ENCODE peak calls at places on chromosomes 12 and 14, in nine cellular contexts. One of them, this sample, is unnamed.

GRCh38 chr12:46217686-46218508 is 50.9 kb downstream of the SLC38A1 start:
- DNase-seq in stimulated activated CD8-positive, alpha-beta memory T cell treated with anti-CD3 and anti-CD28 coated beads, Interleukin-7, amount 100 ng/mL, for 1 hour: no peak
- DNase-seq in lower leg skin: peak
- DNase-seq in NCI-H1105: no peak
- DNase-seq in left colon: peak
- DNase-seq in spleen: no peak
- DNase-seq in stimulated activated CD4-positive, alpha-beta T cell treated with anti-CD3 and anti-CD28 coated beads, Interleukin-1b, Interleukin-23, amount 100 ng/mL, for 1 hour: no peak
- DNase-seq in keratinocyte: no peak
- DNase-seq in NCI-H1436: no peak
- DNase-seq in this sample: peak

GRCh38 chr14:54742492-54743350 is 159.9 kb downstream of the GCH1 start:
- DNase-seq in stimulated activated CD8-positive, alpha-beta memory T cell treated with anti-CD3 and anti-CD28 coated beads, Interleukin-7, amount 100 ng/mL, for 1 hour: no peak
- DNase-seq in keratinocyte: no peak
- DNase-seq in lower leg skin: no peak
- DNase-seq in stimulated activated CD4-positive, alpha-beta T cell treated with anti-CD3 and anti-CD28 coated beads, Interleukin-1b, Interleukin-23, amount 100 ng/mL, for 1 hour: no peak
- DNase-seq in NCI-H1105: no peak
- DNase-seq in left colon: no peak
- DNase-seq in NCI-H1436: no peak
- DNase-seq in spleen: no peak
- DNase-seq in this sample: no peak

GRCh38 chr14:99541677-99542470 is 60.7 kb downstream of the CCNK start:
- DNase-seq in left colon: no peak
- DNase-seq in NCI-H1436: no peak
- DNase-seq in keratinocyte: no peak
- DNase-seq in stimulated activated CD4-positive, alpha-beta T cell treated with anti-CD3 and anti-CD28 coated beads, Interleukin-1b, Interleukin-23, amount 100 ng/mL, for 1 hour: no peak
- DNase-seq in lower leg skin: no peak
- DNase-seq in spleen: no peak
- DNase-seq in NCI-H1105: no peak
- DNase-seq in stimulated activated CD8-positive, alpha-beta memory T cell treated with anti-CD3 and anti-CD28 coated beads, Interleukin-7, amount 100 ng/mL, for 1 hour: no peak
- DNase-seq in this sample: no peak

GRCh38 chr12:123900898-123901376 is 71.7 kb downstream of the CCDC92 start:
- DNase-seq in keratinocyte: no peak
- DNase-seq in NCI-H1105: no peak
- DNase-seq in stimulated activated CD4-positive, alpha-beta T cell treated with anti-CD3 and anti-CD28 coated beads, Interleukin-1b, Interleukin-23, amount 100 ng/mL, for 1 hour: no peak
- DNase-seq in spleen: no peak
- DNase-seq in NCI-H1436: peak
- DNase-seq in lower leg skin: no peak
- DNase-seq in left colon: no peak
- DNase-seq in stimulated activated CD8-positive, alpha-beta memory T cell treated with anti-CD3 and anti-CD28 coated beads, Interleukin-7, amount 100 ng/mL, for 1 hour: no peak
- DNase-seq in this sample: no peak

GRCh38 chr12:56220611-56221232 is 1.0 kb downstream of the RNF41 start:
- DNase-seq in spleen: no peak
- DNase-seq in lower leg skin: no peak
- DNase-seq in stimulated activated CD8-positive, alpha-beta memory T cell treated with anti-CD3 and anti-CD28 coated beads, Interleukin-7, amount 100 ng/mL, for 1 hour: no peak
- DNase-seq in stimulated activated CD4-positive, alpha-beta T cell treated with anti-CD3 and anti-CD28 coated beads, Interleukin-1b, Interleukin-23, amount 100 ng/mL, for 1 hour: no peak
- DNase-seq in NCI-H1105: no peak
- DNase-seq in NCI-H1436: no peak
- DNase-seq in keratinocyte: no peak
- DNase-seq in left colon: no peak
- DNase-seq in this sample: no peak

GRCh38 chr12:48235796-48236333 is 32.8 kb upstream of the OR10AD1 start:
- DNase-seq in stimulated activated CD8-positive, alpha-beta memory T cell treated with anti-CD3 and anti-CD28 coated beads, Interleukin-7, amount 100 ng/mL, for 1 hour: no peak
- DNase-seq in spleen: no peak
- DNase-seq in lower leg skin: no peak
- DNase-seq in keratinocyte: no peak
- DNase-seq in stimulated activated CD4-positive, alpha-beta T cell treated with anti-CD3 and anti-CD28 coated beads, Interleukin-1b, Interleukin-23, amount 100 ng/mL, for 1 hour: no peak
- DNase-seq in NCI-H1105: no peak
- DNase-seq in left colon: no peak
- DNase-seq in NCI-H1436: no peak
- DNase-seq in this sample: no peak

GRCh38 chr12:102564026-102564425 is 83.7 kb upstream of the IGF1 start:
- DNase-seq in spleen: no peak
- DNase-seq in lower leg skin: no peak
- DNase-seq in left colon: no peak
- DNase-seq in keratinocyte: no peak
- DNase-seq in NCI-H1105: no peak
- DNase-seq in NCI-H1436: no peak
- DNase-seq in stimulated activated CD8-positive, alpha-beta memory T cell treated with anti-CD3 and anti-CD28 coated beads, Interleukin-7, amount 100 ng/mL, for 1 hour: no peak
- DNase-seq in stimulated activated CD4-positive, alpha-beta T cell treated with anti-CD3 and anti-CD28 coated beads, Interleukin-1b, Interleukin-23, amount 100 ng/mL, for 1 hour: no peak
- DNase-seq in this sample: no peak

GRCh38 chr14:102916347-102917055 is 6.0 kb upstream of the AMN start:
- DNase-seq in NCI-H1105: no peak
- DNase-seq in keratinocyte: no peak
- DNase-seq in stimulated activated CD4-positive, alpha-beta T cell treated with anti-CD3 and anti-CD28 coated beads, Interleukin-1b, Interleukin-23, amount 100 ng/mL, for 1 hour: no peak
- DNase-seq in left colon: no peak
- DNase-seq in NCI-H1436: no peak
- DNase-seq in stimulated activated CD8-positive, alpha-beta memory T cell treated with anti-CD3 and anti-CD28 coated beads, Interleukin-7, amount 100 ng/mL, for 1 hour: no peak
- DNase-seq in spleen: no peak
- DNase-seq in lower leg skin: no peak
- DNase-seq in this sample: no peak

GRCh38 chr12:119444462-119445044 is 110.0 kb downstream of the CCDC60 start:
- DNase-seq in NCI-H1436: peak
- DNase-seq in spleen: no peak
- DNase-seq in stimulated activated CD8-positive, alpha-beta memory T cell treated with anti-CD3 and anti-CD28 coated beads, Interleukin-7, amount 100 ng/mL, for 1 hour: peak
- DNase-seq in left colon: no peak
- DNase-seq in lower leg skin: peak
- DNase-seq in keratinocyte: no peak
- DNase-seq in NCI-H1105: peak
- DNase-seq in stimulated activated CD4-positive, alpha-beta T cell treated with anti-CD3 and anti-CD28 coated beads, Interleukin-1b, Interleukin-23, amount 100 ng/mL, for 1 hour: no peak
- DNase-seq in this sample: peak

GRCh38 chr14:22494486-22495135 is 94.4 kb downstream of the DAD1 start:
- DNase-seq in keratinocyte: no peak
- DNase-seq in NCI-H1105: no peak
- DNase-seq in spleen: no peak
- DNase-seq in lower leg skin: no peak
- DNase-seq in NCI-H1436: no peak
- DNase-seq in stimulated activated CD8-positive, alpha-beta memory T cell treated with anti-CD3 and anti-CD28 coated beads, Interleukin-7, amount 100 ng/mL, for 1 hour: no peak
- DNase-seq in stimulated activated CD4-positive, alpha-beta T cell treated with anti-CD3 and anti-CD28 coated beads, Interleukin-1b, Interleukin-23, amount 100 ng/mL, for 1 hour: no peak
- DNase-seq in left colon: no peak
- DNase-seq in this sample: no peak

GRCh38 chr14:74140374-74140850 is 55.7 kb downstream of the LIN52 start:
- DNase-seq in lower leg skin: peak
- DNase-seq in NCI-H1105: peak
- DNase-seq in NCI-H1436: peak
- DNase-seq in stimulated activated CD8-positive, alpha-beta memory T cell treated with anti-CD3 and anti-CD28 coated beads, Interleukin-7, amount 100 ng/mL, for 1 hour: no peak
- DNase-seq in spleen: peak
- DNase-seq in keratinocyte: no peak
- DNase-seq in left colon: peak
- DNase-seq in stimulated activated CD4-positive, alpha-beta T cell treated with anti-CD3 and anti-CD28 coated beads, Interleukin-1b, Interleukin-23, amount 100 ng/mL, for 1 hour: no peak
- DNase-seq in this sample: no peak

GRCh38 chr12:105057174-105057573 is 27.1 kb downstream of the ALDH1L2 start:
- DNase-seq in stimulated activated CD8-positive, alpha-beta memory T cell treated with anti-CD3 and anti-CD28 coated beads, Interleukin-7, amount 100 ng/mL, for 1 hour: no peak
- DNase-seq in NCI-H1105: no peak
- DNase-seq in left colon: no peak
- DNase-seq in keratinocyte: no peak
- DNase-seq in lower leg skin: no peak
- DNase-seq in NCI-H1436: no peak
- DNase-seq in stimulated activated CD4-positive, alpha-beta T cell treated with anti-CD3 and anti-CD28 coated beads, Interleukin-1b, Interleukin-23, amount 100 ng/mL, for 1 hour: no peak
- DNase-seq in spleen: no peak
- DNase-seq in this sample: no peak

GRCh38 chr12:57816001-57816854 is 2.3 kb downstream of the AVIL start:
- DNase-seq in stimulated activated CD4-positive, alpha-beta T cell treated with anti-CD3 and anti-CD28 coated beads, Interleukin-1b, Interleukin-23, amount 100 ng/mL, for 1 hour: no peak
- DNase-seq in NCI-H1105: no peak
- DNase-seq in lower leg skin: no peak
- DNase-seq in keratinocyte: no peak
- DNase-seq in left colon: no peak
- DNase-seq in spleen: peak
- DNase-seq in stimulated activated CD8-positive, alpha-beta memory T cell treated with anti-CD3 and anti-CD28 coated beads, Interleukin-7, amount 100 ng/mL, for 1 hour: no peak
- DNase-seq in NCI-H1436: no peak
- DNase-seq in this sample: no peak

GRCh38 chr12:1946311-1946710 is 27.9 kb upstream of the CACNA2D4 start:
- DNase-seq in stimulated activated CD8-positive, alpha-beta memory T cell treated with anti-CD3 and anti-CD28 coated beads, Interleukin-7, amount 100 ng/mL, for 1 hour: no peak
- DNase-seq in NCI-H1105: no peak
- DNase-seq in keratinocyte: no peak
- DNase-seq in lower leg skin: no peak
- DNase-seq in left colon: no peak
- DNase-seq in NCI-H1436: no peak
- DNase-seq in spleen: no peak
- DNase-seq in stimulated activated CD4-positive, alpha-beta T cell treated with anti-CD3 and anti-CD28 coated beads, Interleukin-1b, Interleukin-23, amount 100 ng/mL, for 1 hour: no peak
- DNase-seq in this sample: no peak

GRCh38 chr14:88934231-88934898 is 109.9 kb downstream of the TTC8 start:
- DNase-seq in lower leg skin: no peak
- DNase-seq in left colon: no peak
- DNase-seq in stimulated activated CD4-positive, alpha-beta T cell treated with anti-CD3 and anti-CD28 coated beads, Interleukin-1b, Interleukin-23, amount 100 ng/mL, for 1 hour: no peak
- DNase-seq in NCI-H1105: no peak
- DNase-seq in spleen: no peak
- DNase-seq in NCI-H1436: no peak
- DNase-seq in keratinocyte: no peak
- DNase-seq in stimulated activated CD8-positive, alpha-beta memory T cell treated with anti-CD3 and anti-CD28 coated beads, Interleukin-7, amount 100 ng/mL, for 1 hour: no peak
- DNase-seq in this sample: no peak

GRCh38 chr14:49512147-49512551 is 74.0 kb downstream of the RPS29 start:
- DNase-seq in left colon: no peak
- DNase-seq in lower leg skin: no peak
- DNase-seq in NCI-H1436: no peak
- DNase-seq in spleen: no peak
- DNase-seq in NCI-H1105: no peak
- DNase-seq in stimulated activated CD8-positive, alpha-beta memory T cell treated with anti-CD3 and anti-CD28 coated beads, Interleukin-7, amount 100 ng/mL, for 1 hour: no peak
- DNase-seq in keratinocyte: peak
- DNase-seq in stimulated activated CD4-positive, alpha-beta T cell treated with anti-CD3 and anti-CD28 coated beads, Interleukin-1b, Interleukin-23, amount 100 ng/mL, for 1 hour: no peak
- DNase-seq in this sample: no peak